ENCODE peak calls at places on chromosome 5, in five cellular contexts. B, O, S, K and U are unnamed samples.
A peak's percentile ranks its signal among the peaks of the same experiment; 100 is the strongest.

GRCh38 chr5:154610321-154611154 is 132.5 kb upstream of the HAND1 start:
- DNase-seq in K (peak; percentile 85), O (peak; percentile 37), B (peak; percentile 29), S (peak; percentile 87), U (peak; percentile 91)

GRCh38 chr5:128826290-128826689 is 139.0 kb upstream of the SLC27A6 start:
- DNase-seq in B (no peak), O (no peak), S (no peak), K (no peak), U (no peak)

GRCh38 chr5:139658501-139658927 is 10.4 kb downstream of the CXXC5 start:
- DNase-seq in O (no peak), B (no peak), K (no peak), S (no peak), U (peak; percentile 43)

GRCh38 chr5:169013846-169014245 is 287.1 kb downstream of the SLIT3 start:
- DNase-seq in S (no peak), B (no peak), K (no peak), O (no peak), U (no peak)

GRCh38 chr5:98872679-98873078 is 56.1 kb downstream of the CHD1 start:
- DNase-seq in B (no peak), S (peak; percentile 15), O (no peak), K (no peak), U (peak; percentile 4)

GRCh38 chr5:2894347-2895135 is 143.1 kb upstream of the IRX2 start:
- DNase-seq in S (no peak), K (no peak), B (no peak), O (no peak), U (no peak)

GRCh38 chr5:38866362-38867070 is 20.7 kb downstream of the OSMR start:
- DNase-seq in O (no peak), S (no peak), K (no peak), B (no peak), U (no peak)

GRCh38 chr5:159340511-159340910 is 10.2 kb upstream of the IL12B start:
- DNase-seq in K (no peak), B (no peak), S (no peak), O (no peak), U (no peak)

GRCh38 chr5:32388429-32389111 is 56.0 kb downstream of the ZFR start:
- DNase-seq in B (no peak), K (no peak), O (no peak), S (no peak), U (peak; percentile 43)

GRCh38 chr5:139649082-139649991 is 1.2 kb downstream of the CXXC5 start:
- DNase-seq in S (peak; percentile 82), B (no peak), O (no peak), K (peak; percentile 71), U (peak; percentile 62)

GRCh38 chr5:132828846-132829494 is 1.5 kb downstream of the SHROOM1 start:
- DNase-seq in S (no peak), B (no peak), O (no peak), K (peak; percentile 49), U (no peak)

DNA sequence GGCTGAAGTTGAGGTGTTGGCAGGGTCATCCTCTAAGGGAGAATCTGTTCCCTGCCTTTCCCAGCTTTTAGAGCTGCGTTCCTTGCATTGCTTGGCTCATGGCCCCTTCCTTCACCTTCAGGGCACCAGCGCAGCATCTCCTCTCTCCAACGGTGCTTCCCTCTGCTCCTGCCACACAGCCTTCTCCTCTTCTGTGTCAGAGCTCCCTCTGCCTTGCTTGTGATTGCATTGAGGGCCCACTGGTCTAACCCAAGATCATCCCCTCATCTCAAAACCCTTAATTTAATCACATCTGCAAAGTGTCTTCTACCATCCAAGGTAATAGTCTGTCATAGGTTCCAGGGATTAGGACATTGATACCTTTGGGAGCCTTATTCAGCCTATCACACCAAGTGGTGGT is 205.7 kb upstream of the TBCA start:
- DNase-seq in B (no peak), K (no peak), S (no peak), O (no peak), U (no peak)
- H3K27me3 ChIP-seq in B (no peaks in the 10 kb centered on the region), K (no peaks in the 10 kb centered on the region), S (no peaks in the 10 kb centered on the region), O (no peaks in the 10 kb centered on the region), U (no peaks in the 10 kb centered on the region)

DNA sequence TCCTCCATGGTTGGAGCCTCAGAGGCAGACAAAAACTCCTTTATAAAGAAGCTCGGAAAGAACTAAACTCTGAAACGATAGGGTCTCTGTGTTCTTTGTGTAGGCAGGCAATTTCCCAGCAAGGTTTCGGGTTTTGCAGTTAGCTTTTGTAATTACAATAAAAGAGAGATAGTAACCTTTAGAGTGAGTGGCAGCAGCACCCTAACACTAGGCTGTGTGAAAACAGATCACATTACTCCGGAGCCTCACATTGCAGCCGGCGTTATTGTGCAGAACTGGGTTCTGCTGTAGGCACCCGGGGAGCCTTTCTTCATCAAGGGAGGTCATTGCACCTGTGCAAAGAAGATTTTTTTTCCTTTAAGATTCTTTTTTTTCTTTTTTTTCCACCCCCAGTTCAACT is 115.8 kb upstream of the MAP3K1 start:
- DNase-seq in O (no peak), B (no peak), K (no peak), S (no peak), U (no peak)
- H3K4me3 ChIP-seq in O (no peak overlapping the region), B (no peak overlapping the region), K (no peak overlapping the region), S (no peak overlapping the region), U (no peak overlapping the region)

DNA sequence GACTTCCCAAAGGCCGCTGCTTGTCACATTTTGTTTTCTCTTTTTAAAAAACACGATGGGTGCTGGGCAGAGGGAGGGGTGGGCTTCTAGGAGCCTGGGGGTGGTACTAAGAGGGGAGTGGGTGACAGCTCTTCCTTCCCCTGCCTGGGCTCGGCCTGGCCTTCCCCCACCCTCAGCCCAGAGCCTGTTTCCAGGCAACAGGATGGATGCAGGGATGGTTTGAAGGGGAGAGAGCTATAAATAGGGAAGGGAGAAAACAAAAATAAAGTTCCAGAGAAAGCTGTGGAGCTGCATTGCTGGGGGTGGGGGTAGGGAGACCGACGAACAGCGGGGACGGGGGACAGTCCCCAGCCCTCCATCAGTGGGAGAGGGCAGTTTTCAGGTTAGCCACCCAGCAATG is 6.6 kb upstream of the GPRIN1 start:
- DNase-seq in B (no peak), K (no peak), O (no peak), S (no peak), U (no peak)
- H3K27me3 ChIP-seq in B (peaks cover 17% of the 10 kb centered on the region), K (peaks cover 54% of the 10 kb centered on the region), O (peaks cover 4% of the 10 kb centered on the region), S (no peaks in the 10 kb centered on the region), U (peaks cover 28% of the 10 kb centered on the region)

DNA sequence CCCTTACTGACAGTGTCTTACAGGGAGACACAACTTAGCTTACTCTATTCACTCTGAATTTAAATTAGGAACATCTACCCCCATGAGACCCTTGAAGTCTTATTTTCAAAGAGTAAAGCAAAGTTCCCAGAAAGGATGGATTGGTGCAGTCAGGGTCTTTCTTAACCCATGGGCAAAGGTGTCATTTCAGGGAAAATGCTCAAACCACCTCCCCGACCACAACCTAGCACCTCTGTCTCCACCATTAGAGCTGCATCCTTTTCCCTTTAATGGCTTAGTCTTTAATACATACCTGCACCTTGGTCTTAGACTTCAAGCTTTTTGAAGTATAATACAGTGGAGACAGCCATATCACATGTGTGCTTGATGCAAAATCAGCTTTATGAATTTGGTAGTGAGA is 5.1 kb downstream of the LCP2 start:
- DNase-seq in S (no peak), K (no peak), O (no peak), B (no peak), U (no peak)
- H3K4me3 ChIP-seq in S (no peak overlapping the region), K (peak overlapping the region; percentile 74), O (peak overlapping the region; percentile 92), B (no peak overlapping the region), U (no peak overlapping the region)